ENCODE peak calls at places on chromosome 19, in five cellular contexts. X, W, T, E and Y are unnamed samples.
A peak's percentile ranks its signal among the peaks of the same experiment; 100 is the strongest.

GRCh38 chr19:5313307-5313706 is 27.3 kb downstream of the PTPRS start:
- DNase-seq in X (no peak), W (no peak), T (no peak), E (peak; percentile 15), Y (peak; percentile 72)

GRCh38 chr19:1069009-1069779 is 2.2 kb downstream of the ARHGAP45 start:
- DNase-seq in X (no peak), W (no peak), T (no peak), E (no peak), Y (no peak)

GRCh38 chr19:6528544-6529121 is 2.2 kb upstream of the TNFSF9 start:
- DNase-seq in X (peak; percentile 74), W (no peak), T (no peak), E (peak; percentile 60), Y (no peak)

GRCh38 chr19:5680083-5680436 is 256 bp downstream of the MICOS13 start:
- DNase-seq in X (no peak), W (peak; percentile 21), T (no peak), E (no peak), Y (peak; percentile 72)

GRCh38 chr19:33407716-33408115 is 34.2 kb downstream of the CEBPG start:
- DNase-seq in X (no peak), W (no peak), T (no peak), E (no peak), Y (peak; percentile 30)

GRCh38 chr19:6455924-6456323 is 3.7 kb downstream of the SLC25A23 start:
- DNase-seq in X (no peak), W (no peak), T (no peak), E (no peak), Y (no peak)

GRCh38 chr19:50427997-50428425 is 4.7 kb upstream of the MYBPC2 start:
- DNase-seq in X (no peak), W (peak; percentile 69), T (no peak), E (no peak), Y (no peak)

GRCh38 chr19:4358709-4359626 is 15.6 kb downstream of the MPND start:
- DNase-seq in X (no peak), W (no peak), T (no peak), E (no peak), Y (peak; percentile 27)

GRCh38 chr19:50242586-50242985 is 39.2 kb downstream of the MYH14 start:
- DNase-seq in X (no peak), W (no peak), T (peak; percentile 35), E (no peak), Y (no peak)

GRCh38 chr19:38095411-38096308 is 128.4 kb downstream of the DPF1 start:
- DNase-seq in X (peak; percentile 85), W (peak; percentile 71), T (peak; percentile 17), E (peak; percentile 46), Y (peak; percentile 74)

GRCh38 chr19:47725759-47726401 is 12.7 kb downstream of the EHD2 start:
- DNase-seq in X (no peak), W (no peak), T (no peak), E (no peak), Y (no peak)

GRCh38 chr19:50333737-50334617 is 4.8 kb upstream of the KCNC3 start:
- DNase-seq in X (peak; percentile 90), W (no peak), T (no peak), E (no peak), Y (peak; percentile 98)

GRCh38 chr19:3243851-3244700 is 19.6 kb downstream of the CELF5 start:
- DNase-seq in X (peak; percentile 84), W (peak; percentile 56), T (no peak), E (peak; percentile 55), Y (no peak)

GRCh38 chr19:10835754-10836477 is at the start of gene TMED1:
- DNase-seq in X (peak; percentile 100), W (peak; percentile 98), T (peak; percentile 91), E (peak; percentile 98), Y (peak; percentile 99)

GRCh38 chr19:47445937-47446402 is 25.7 kb downstream of the SLC8A2 start:
- DNase-seq in X (peak; percentile 75), W (no peak), T (no peak), E (no peak), Y (peak; percentile 89)

GRCh38 chr19:1401138-1401888 is at the start of gene GAMT:
- DNase-seq in X (peak; percentile 77), W (no peak), T (no peak), E (no peak), Y (peak; percentile 98)

GRCh38 chr19:2992958-2993357 is 15.6 kb downstream of the TLE6 start:
- DNase-seq in X (no peak), W (no peak), T (no peak), E (no peak), Y (no peak)

GRCh38 chr19:6446452-6446851 is 12.9 kb upstream of the SLC25A41 start:
- DNase-seq in X (no peak), W (no peak), T (no peak), E (no peak), Y (no peak)

GRCh38 chr19:45782820-45783785 is 813 bp upstream of the DMPK start:
- DNase-seq in X (no peak), W (peak; percentile 71), T (no peak), E (no peak), Y (peak; percentile 58)

GRCh38 chr19:13436352-13436751 is 69.9 kb downstream of the CACNA1A start:
- DNase-seq in X (no peak), W (no peak), T (no peak), E (no peak), Y (no peak)

GRCh38 chr19:8988204-8988603 is 22.0 kb downstream of the MUC16 start:
- DNase-seq in X (peak; percentile 56), W (no peak), T (no peak), E (no peak), Y (no peak)

GRCh38 chr19:1837625-1838105 is 10.6 kb downstream of the REXO1 start:
- DNase-seq in X (peak; percentile 83), W (no peak), T (no peak), E (peak; percentile 40), Y (peak; percentile 95)

GRCh38 chr19:49896863-49897621 is at the start of gene IL4I1:
- DNase-seq in X (no peak), W (peak; percentile 42), T (peak; percentile 96), E (no peak), Y (no peak)

GRCh38 chr19:38194061-38194701 is 29.8 kb downstream of the DPF1 start:
- DNase-seq in X (no peak), W (no peak), T (no peak), E (peak; percentile 49), Y (no peak)

GRCh38 chr19:39645800-39646411 is 9.8 kb upstream of the LGALS16 start:
- DNase-seq in X (peak; percentile 29), W (peak; percentile 15), T (no peak), E (peak; percentile 17), Y (no peak)
- TF ChIP-seq MXI1 in X (no peak), W (no peak), T (no peak), E (no peak), Y (no peak)

GRCh38 chr19:53865918-53866696 is 1.6 kb upstream of the MYADM start:
- DNase-seq in X (peak; percentile 41), W (peak; percentile 39), T (no peak), E (peak; percentile 68), Y (peak; percentile 87)
- TF ChIP-seq MXI1 in X (no peak), W (no peak), T (no peak), E (no peak), Y (peak; percentile 32)

DNA sequence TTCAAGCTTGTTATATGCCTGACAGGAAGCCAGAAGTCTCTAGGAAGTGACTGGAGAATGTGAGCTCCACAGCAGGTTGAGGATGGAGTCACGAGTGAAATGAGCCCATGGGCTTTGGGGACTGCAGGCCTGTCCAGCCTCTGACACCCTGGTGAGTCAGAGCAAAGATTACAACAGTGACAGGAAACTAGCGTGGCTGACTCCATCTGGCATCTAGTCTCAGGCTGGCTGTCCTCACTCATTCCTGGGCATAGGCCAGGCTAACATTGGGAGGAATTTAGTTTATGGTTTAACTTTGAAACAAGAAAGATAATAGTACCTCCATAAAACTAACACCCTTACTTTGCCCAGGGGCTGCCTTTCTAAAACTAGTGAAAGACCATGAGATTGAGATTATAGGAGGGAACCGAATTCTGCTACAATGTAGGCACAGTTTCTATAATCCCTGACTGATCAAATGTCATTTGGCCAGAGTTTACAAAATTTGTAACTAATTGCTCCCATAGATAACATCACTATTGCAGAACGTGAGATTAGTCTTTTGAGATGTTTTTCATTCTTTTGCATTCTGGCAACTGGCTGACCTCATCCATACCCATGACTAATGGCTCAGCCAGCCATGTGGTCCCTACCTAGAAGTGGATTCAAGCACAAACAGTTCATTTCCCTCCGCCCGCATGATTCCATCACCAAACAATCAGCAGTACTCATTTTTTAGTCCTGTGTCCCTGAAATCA is 28.4 kb downstream of the PSG1 start:
- DNase-seq in X (no peak), W (peak; percentile 98), T (no peak), E (peak; percentile 15), Y (no peak)
- TF ChIP-seq MXI1 in X (no peak), W (no peak), T (no peak), E (no peak), Y (no peak)

GRCh38 chr19:16896913-16897571 is 8.2 kb downstream of the F2RL3 start:
- DNase-seq in X (peak; percentile 96), W (peak; percentile 91), T (peak; percentile 60), E (peak; percentile 74), Y (peak; percentile 100)
- TF ChIP-seq MXI1 in X (no peak), W (no peak), T (no peak), E (no peak), Y (no peak)

GRCh38 chr19:42032428-42032827 is 37.6 kb downstream of the GRIK5 start:
- DNase-seq in X (no peak), W (no peak), T (no peak), E (no peak), Y (no peak)
- TF ChIP-seq MXI1 in X (no peak), W (no peak), T (no peak), E (no peak), Y (no peak)

DNA sequence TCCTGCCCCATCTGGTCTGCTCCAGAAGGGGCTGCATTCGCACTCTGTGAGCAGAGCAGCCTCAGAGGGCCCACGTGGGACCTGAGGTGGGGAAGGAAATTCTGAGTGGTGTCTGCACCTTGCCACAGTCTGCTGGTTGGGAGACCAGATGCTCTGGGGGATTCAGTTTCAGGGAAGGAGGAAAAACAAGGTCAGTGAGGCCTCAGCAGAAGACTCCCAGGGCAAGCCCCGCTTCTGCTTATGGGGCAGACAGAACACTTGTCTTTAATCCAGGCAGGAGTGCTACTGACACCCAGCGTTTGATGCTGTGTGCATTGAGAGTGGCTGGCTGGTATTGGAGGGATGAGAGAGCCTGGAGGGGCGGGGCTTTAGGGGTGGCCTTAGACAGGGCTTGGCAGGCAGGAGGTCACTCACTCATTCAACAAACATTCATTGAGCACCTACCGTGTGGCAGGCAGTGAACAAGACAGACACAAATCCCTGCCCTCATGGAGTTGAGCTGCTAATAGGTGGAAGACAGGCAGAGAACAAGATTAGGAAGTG is 4.9 kb upstream of the CLEC17A start:
- DNase-seq in X (peak; percentile 35), W (no peak), T (peak; percentile 53), E (no peak), Y (peak; percentile 15)
- TF ChIP-seq MXI1 in X (no peak), W (no peak), T (no peak), E (no peak), Y (no peak)

DNA sequence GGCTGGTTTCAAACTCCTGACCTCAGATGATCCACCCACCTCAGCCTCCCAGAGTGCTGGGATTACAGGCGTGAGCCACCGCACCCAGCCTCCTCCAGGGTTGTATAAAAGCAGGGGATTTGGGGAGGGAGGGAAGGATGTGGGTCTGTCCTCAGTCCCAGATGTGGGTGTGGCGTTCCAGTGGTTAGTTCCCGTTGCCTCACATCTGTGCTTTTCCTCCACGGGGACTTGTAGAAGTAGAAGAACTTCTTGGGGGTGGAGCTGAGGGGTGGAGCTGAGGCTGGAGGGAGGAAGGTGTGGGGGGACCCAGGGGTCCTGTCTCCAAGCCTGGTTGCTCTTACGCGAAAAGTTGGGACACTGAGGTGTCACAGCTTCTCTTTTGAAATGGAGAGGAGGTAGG is 514 bp upstream of the MCEMP1 start:
- DNase-seq in X (no peak), W (no peak), T (no peak), E (no peak), Y (no peak)
- TF ChIP-seq MXI1 in X (no peak), W (no peak), T (no peak), E (no peak), Y (no peak)

GRCh38 chr19:58277748-58278147 is 1.0 kb upstream of the ZNF8 start:
- DNase-seq in X (no peak), W (no peak), T (no peak), E (no peak), Y (no peak)
- TF ChIP-seq MXI1 in X (no peak), W (no peak), T (no peak), E (no peak), Y (no peak)